ENCODE peak calls at places on chromosomes 6 and 20, in four cellular contexts. H is HCT116, C is K562, Q is H1. G is an unnamed sample.

GRCh38 chr20:1830240-1830639 is 65.0 kb upstream of the SIRPA start:
- DNase-seq in H (peak), C (no peak), Q (no peak), G (no peak)

GRCh38 chr6:36241728-36242127 is 28.1 kb upstream of the PNPLA1 start:
- DNase-seq in H (no peak), C (peak), Q (no peak), G (peak)

GRCh38 chr6:129767776-129768490 is 58.0 kb upstream of the ARHGAP18 start:
- DNase-seq in H (no peak), C (no peak), Q (no peak), G (no peak)

GRCh38 chr6:10621227-10621626 is 73.2 kb downstream of the C6orf52 start:
- DNase-seq in H (no peak), C (peak), Q (no peak), G (no peak)

GRCh38 chr6:100913400-100914276 is 32.5 kb upstream of the ASCC3 start:
- DNase-seq in H (no peak), C (peak), Q (peak), G (no peak)

GRCh38 chr6:167402195-167402686 is 77.4 kb downstream of the TTLL2 start:
- DNase-seq in H (no peak), C (no peak), Q (no peak), G (no peak)

GRCh38 chr20:23419995-23420901 is 1.0 kb downstream of the NAPB start:
- DNase-seq in H (no peak), C (peak), Q (no peak), G (no peak)

GRCh38 chr20:35821807-35822242 is 50.0 kb downstream of the PHF20 start:
- DNase-seq in H (no peak), C (peak), Q (no peak), G (no peak)

GRCh38 chr6:90715093-90715655 is 128.3 kb upstream of the MAP3K7 start:
- DNase-seq in H (no peak), C (no peak), Q (no peak), G (no peak)

GRCh38 chr20:52004720-52005119 is 186.9 kb downstream of the ZFP64 start:
- DNase-seq in H (no peak), C (no peak), Q (no peak), G (no peak)

GRCh38 chr6:167244991-167245390 is 46.1 kb upstream of the UNC93A start:
- DNase-seq in H (no peak), C (no peak), Q (no peak), G (no peak)

GRCh38 chr20:24693466-24694156 is 224.2 kb downstream of the SYNDIG1 start:
- DNase-seq in H (no peak), C (no peak), Q (peak), G (no peak)

GRCh38 chr6:41191569-41191968 is 9.4 kb downstream of the TREML2 start:
- DNase-seq in H (peak), C (peak), Q (peak), G (no peak)

GRCh38 chr6:134714679-134715078 is 235.2 kb downstream of the ALDH8A1 start:
- DNase-seq in H (no peak), C (peak), Q (no peak), G (no peak)

GRCh38 chr20:50020283-50020682 is 37.5 kb downstream of the SNAI1 start:
- DNase-seq in H (no peak), C (no peak), Q (no peak), G (no peak)

GRCh38 chr6:30101423-30101938 is 11.4 kb downstream of the TRIM31 start:
- DNase-seq in H (no peak), C (no peak), Q (no peak), G (no peak)

GRCh38 chr20:25248501-25249172 is 752 bp downstream of the PYGB start:
- DNase-seq in H (no peak), C (peak), Q (no peak), G (no peak)

GRCh38 chr20:48846516-48847492 is 19.0 kb upstream of the PREX1 start:
- DNase-seq in H (no peak), C (peak), Q (peak), G (peak)

GRCh38 chr20:45971425-45971674 is 653 bp downstream of the ZNF335 start:
- DNase-seq in H (no peak), C (no peak), Q (no peak), G (no peak)

GRCh38 chr20:20000223-20000968 is 16.8 kb upstream of the NAA20 start:
- DNase-seq in H (no peak), C (no peak), Q (no peak), G (no peak)

GRCh38 chr6:133170602-133171001 is 70.6 kb upstream of the EYA4 start:
- DNase-seq in H (no peak), C (no peak), Q (no peak), G (no peak)

GRCh38 chr6:131270534-131270933 is 135.3 kb downstream of the AKAP7 start:
- DNase-seq in H (no peak), C (no peak), Q (no peak), G (no peak)

GRCh38 chr6:42316981-42317380 is 99.3 kb upstream of the MRPS10 start:
- DNase-seq in H (no peak), C (no peak), Q (no peak), G (peak)

GRCh38 chr20:36408219-36408618 is 102.1 kb downstream of the DLGAP4 start:
- DNase-seq in H (no peak), C (peak), Q (no peak), G (no peak)

GRCh38 chr6:2118136-2118535 is 127.3 kb downstream of the GMDS start:
- DNase-seq in H (no peak), C (no peak), Q (no peak), G (no peak)

GRCh38 chr20:1338096-1338495 is 9.2 kb upstream of the SDCBP2 start:
- DNase-seq in H (no peak), C (no peak), Q (peak), G (no peak)

GRCh38 chr6:119201486-119201885 is 123.0 kb upstream of the FAM184A start:
- DNase-seq in H (no peak), C (no peak), Q (no peak), G (no peak)

GRCh38 chr6:51314965-51315364 is 496.3 kb downstream of the TFAP2B start:
- DNase-seq in H (no peak), C (no peak), Q (no peak), G (no peak)

GRCh38 chr6:76275746-76276145 is 203.3 kb upstream of the IMPG1 start:
- DNase-seq in H (no peak), C (no peak), Q (no peak), G (no peak)

DNA sequence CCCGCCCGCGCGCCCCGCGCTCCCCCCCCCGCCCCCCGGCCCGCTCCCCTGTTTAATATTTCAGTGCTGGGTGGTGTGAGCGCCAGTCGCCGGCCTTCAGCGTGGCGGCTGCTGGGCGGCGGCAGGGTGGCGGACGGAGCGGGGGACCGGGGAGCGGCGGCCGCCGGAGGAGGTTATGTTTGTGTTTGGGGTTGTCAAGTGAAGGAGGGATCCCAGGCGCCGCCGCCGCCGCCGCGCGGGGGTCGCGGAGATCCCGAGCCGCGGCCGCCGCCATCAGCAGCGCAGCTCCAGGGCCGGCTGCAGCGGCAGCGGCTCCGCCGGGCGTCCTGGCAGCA is at the start of gene HIVEP1:
- DNase-seq in H (no peak), C (peak), Q (no peak), G (no peak)
- TF ChIP-seq EGR1 in H (no peak), C (no peak), Q (no peak), G (no peak)

GRCh38 chr6:117496383-117496990 is 14.0 kb downstream of the DCBLD1 start:
- DNase-seq in H (no peak), C (no peak), Q (no peak), G (no peak)

GRCh38 chr6:117495873-117496272 is 13.4 kb downstream of the DCBLD1 start:
- DNase-seq in H (no peak), C (no peak), Q (no peak), G (no peak)

GRCh38 chr6:117497237-117497636 is 14.8 kb downstream of the DCBLD1 start:
- DNase-seq in H (no peak), C (no peak), Q (no peak), G (no peak)

GRCh38 chr6:117495425-117495824 is 13.0 kb downstream of the DCBLD1 start:
- DNase-seq in H (no peak), C (no peak), Q (no peak), G (no peak)

DNA sequence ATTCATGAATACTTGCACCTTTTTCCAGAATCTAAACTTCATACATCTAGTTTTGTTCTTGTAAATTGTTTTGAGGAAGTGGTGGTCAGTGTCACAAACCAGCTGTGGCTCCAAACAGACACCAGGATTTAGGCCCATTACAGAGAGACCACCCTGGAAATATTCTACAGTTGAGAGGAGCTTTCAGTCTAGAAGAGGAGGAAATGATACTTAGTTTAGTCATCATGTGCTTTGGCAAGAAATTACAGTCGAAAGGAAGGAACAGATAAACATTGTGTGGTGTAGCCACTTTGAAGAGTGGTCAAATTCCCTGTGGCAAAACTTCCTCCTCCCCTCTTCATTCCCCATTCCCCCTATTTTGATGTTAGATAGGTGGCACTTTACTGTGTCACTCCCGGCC is 15.7 kb downstream of the DCBLD1 start:
- DNase-seq in H (no peak), C (no peak), Q (no peak), G (no peak)
- TF ChIP-seq EGR1 in H (no peak), C (no peak), Q (no peak), G (no peak)

GRCh38 chr6:139368661-139369060 is 5.8 kb downstream of the CITED2 start:
- DNase-seq in H (no peak), C (no peak), Q (no peak), G (no peak)

GRCh38 chr6:139364982-139365379 is 9.5 kb downstream of the CITED2 start:
- DNase-seq in H (no peak), C (no peak), Q (no peak), G (no peak)

GRCh38 chr6:139361211-139361610 is 13.2 kb downstream of the CITED2 start:
- DNase-seq in H (no peak), C (no peak), Q (no peak), G (no peak)

GRCh38 chr6:139367810-139368321 is 6.6 kb downstream of the CITED2 start:
- DNase-seq in H (no peak), C (peak), Q (no peak), G (no peak)

GRCh38 chr6:139364302-139364981 is 10.0 kb downstream of the CITED2 start:
- DNase-seq in H (no peak), C (peak), Q (no peak), G (peak)
- TF ChIP-seq EGR1 in H (peak), C (no peak), Q (no peak), G (no peak)

DNA sequence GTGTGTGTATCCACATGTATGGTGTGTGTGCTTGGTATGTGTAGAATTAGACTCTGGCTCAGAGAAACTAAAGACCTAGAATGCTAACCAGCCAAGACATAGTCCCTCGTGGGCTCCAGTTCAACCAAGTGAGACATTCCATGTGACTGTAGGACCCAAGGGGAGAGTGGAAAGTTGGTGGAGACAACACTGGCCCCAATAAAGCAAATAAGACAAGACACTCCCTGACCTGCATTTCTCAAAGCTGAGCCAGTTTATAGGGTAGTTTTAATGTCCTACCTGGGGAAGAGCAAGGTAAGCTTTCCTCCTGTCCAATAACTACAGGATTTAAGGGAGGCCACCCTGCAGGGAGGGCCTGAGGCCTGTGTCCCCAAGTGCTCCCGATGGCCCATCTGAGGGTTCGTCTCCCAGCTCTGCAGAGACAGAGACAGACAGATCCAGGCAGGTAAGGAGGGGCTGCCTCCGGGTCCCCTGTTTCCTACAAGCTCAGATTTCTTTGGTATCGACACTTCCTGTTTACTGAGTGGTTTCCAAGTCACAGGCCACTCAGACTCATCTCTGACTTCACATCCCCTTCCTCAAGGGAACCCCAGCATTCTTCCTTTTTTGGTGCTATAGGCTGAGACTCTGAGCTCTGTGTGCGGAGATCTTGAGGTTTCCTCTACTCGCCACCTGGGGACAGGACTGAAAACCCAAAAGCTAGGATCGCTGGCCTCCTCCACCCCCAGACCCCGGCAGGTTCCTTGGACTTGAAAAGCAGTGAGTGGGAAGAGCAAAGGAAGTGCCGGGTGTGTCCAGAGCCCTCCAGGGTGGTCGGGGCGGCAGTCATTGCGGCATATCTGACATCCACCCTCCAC is 92.4 kb downstream of the PRND start:
- DNase-seq in H (no peak), C (no peak), Q (no peak), G (peak)
- TF ChIP-seq EGR1 in H (no peak), C (no peak), Q (no peak), G (no peak)

GRCh38 chr6:13278184-13278583 is 50.2 kb downstream of the TBC1D7 start:
- DNase-seq in H (no peak), C (peak), Q (peak), G (no peak)
- TF ChIP-seq EGR1 in H (no peak), C (no peak), Q (no peak), G (no peak)

DNA sequence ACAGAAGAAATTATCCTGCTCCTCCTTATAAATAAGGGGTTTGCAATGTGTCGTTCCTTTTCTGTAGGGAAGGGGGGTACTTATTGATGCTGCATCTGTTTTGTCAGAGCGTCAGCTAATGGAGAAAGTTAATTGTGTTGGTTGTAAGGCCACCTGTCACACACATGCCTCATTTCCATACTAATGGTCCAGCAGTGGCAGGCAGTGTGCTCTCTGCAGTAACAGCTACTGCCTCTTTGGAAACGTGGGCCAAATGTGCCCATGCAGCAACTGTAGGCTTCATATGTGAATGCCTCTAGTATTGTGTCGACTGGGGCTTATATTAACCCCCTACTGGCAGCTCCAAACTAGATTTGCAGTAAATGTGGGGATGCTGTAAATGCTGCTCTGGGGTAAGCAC is 56.3 kb upstream of the OLIG3 start:
- DNase-seq in H (no peak), C (no peak), Q (peak), G (no peak)
- TF ChIP-seq EGR1 in H (no peak), C (no peak), Q (no peak), G (no peak)

GRCh38 chr6:150977276-150977675 is 111.8 kb downstream of the MTHFD1L start:
- DNase-seq in H (no peak), C (no peak), Q (no peak), G (no peak)

GRCh38 chr6:150979826-150980225 is 114.3 kb downstream of the MTHFD1L start:
- DNase-seq in H (no peak), C (no peak), Q (no peak), G (no peak)

GRCh38 chr6:150981669-150982068 is 116.2 kb downstream of the MTHFD1L start:
- DNase-seq in H (no peak), C (no peak), Q (no peak), G (no peak)

GRCh38 chr6:150978631-150979030 is 113.1 kb downstream of the MTHFD1L start:
- DNase-seq in H (no peak), C (no peak), Q (no peak), G (no peak)

DNA sequence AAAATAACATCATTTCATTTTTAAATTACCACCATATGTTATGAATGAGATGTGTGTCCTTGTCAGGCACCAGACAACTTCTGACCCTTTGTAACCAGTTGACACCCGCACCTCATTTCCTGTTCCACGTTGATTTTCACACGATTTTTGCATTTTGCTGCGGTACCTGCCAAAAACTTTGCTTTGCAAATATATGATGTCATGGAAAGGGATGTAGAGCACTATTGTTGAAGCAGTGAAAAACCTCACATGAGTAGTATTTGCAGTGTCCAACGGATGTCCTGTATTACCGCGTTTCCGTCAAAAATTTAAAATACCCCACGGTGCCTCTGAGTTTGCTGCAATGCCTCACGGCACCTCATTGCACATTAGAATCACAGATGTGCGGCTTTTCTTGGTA is 115.6 kb downstream of the MTHFD1L start:
- DNase-seq in H (no peak), C (no peak), Q (no peak), G (peak)
- TF ChIP-seq EGR1 in H (no peak), C (no peak), Q (no peak), G (no peak)

DNA sequence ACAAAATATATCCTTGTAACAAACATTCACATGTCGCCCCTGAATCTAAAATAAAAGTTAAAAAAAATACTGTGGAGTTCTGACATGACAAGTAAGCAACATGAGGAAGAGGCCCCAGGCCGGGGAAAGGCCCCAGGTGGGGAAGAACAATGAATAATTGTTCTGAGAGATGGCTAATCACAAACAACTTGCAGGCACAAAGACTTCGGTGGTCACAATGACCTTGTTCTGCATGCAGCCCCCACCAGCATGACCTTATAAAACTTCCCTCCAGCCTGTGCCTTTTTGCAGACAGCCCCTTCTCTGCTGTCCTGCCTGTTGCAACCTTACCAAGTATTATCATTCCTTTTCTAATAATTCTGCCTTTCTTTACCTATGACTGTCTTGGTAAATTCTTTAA is 95.7 kb upstream of the MYLIP start:
- DNase-seq in H (no peak), C (no peak), Q (no peak), G (no peak)
- TF ChIP-seq EGR1 in H (no peak), C (no peak), Q (no peak), G (no peak)

GRCh38 chr20:56629464-56630085 is 469 bp downstream of the TFAP2C start:
- DNase-seq in H (no peak), C (no peak), Q (no peak), G (no peak)

GRCh38 chr20:56630086-56630493 is 984 bp downstream of the TFAP2C start:
- DNase-seq in H (peak), C (peak), Q (peak), G (no peak)

GRCh38 chr20:56628015-56628872 is 862 bp upstream of the TFAP2C start:
- DNase-seq in H (no peak), C (no peak), Q (peak), G (no peak)

GRCh38 chr20:56627122-56628014 is 1.7 kb upstream of the TFAP2C start:
- DNase-seq in H (no peak), C (no peak), Q (peak), G (no peak)

GRCh38 chr20:56628873-56629463 is at the start of gene TFAP2C:
- DNase-seq in H (peak), C (peak), Q (peak), G (no peak)
- TF ChIP-seq EGR1 in H (peak), C (no peak), Q (no peak), G (no peak)

GRCh38 chr6:5219292-5219691 is 41.5 kb downstream of the LYRM4 start:
- DNase-seq in H (no peak), C (no peak), Q (no peak), G (no peak)

GRCh38 chr6:5215799-5216198 is 45.0 kb downstream of the LYRM4 start:
- DNase-seq in H (no peak), C (peak), Q (no peak), G (no peak)

GRCh38 chr6:5213851-5214507 is 46.8 kb downstream of the LYRM4 start:
- DNase-seq in H (no peak), C (no peak), Q (no peak), G (no peak)

GRCh38 chr6:5215181-5215580 is 45.6 kb downstream of the LYRM4 start:
- DNase-seq in H (no peak), C (no peak), Q (no peak), G (no peak)

DNA sequence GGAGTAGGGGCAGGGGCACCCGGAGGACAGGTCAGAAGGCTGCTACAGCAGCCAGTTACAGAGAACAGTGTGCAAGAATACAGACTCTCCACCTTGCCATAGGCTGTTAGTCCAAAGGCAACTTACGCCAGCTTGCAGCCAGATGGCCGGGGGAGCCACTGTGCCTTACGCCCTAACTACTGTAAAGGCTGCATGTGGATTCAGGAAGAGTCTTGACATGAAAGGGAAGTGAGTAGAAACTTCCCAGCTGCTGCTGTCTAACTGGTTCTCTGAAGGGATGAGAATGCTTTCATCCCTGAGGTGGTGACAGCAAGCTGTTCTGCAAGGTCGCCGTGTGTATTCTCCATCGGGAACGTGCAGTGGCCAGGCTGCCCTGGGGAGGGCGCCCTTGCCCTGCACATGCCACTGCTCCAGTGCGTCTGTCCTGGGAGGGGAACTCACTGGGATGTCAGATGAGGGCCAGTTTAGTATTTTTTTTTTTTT is 46.1 kb downstream of the LYRM4 start:
- DNase-seq in H (peak), C (peak), Q (peak), G (no peak)
- TF ChIP-seq EGR1 in H (no peak), C (no peak), Q (no peak), G (no peak)

G was measured in GM12878.